ENCODE peak calls at places on chromosomes 3 and 15, in four cellular contexts. K is A172, X is Kasumi-1, H is kidney glomerular epithelial cell. J is an unnamed sample.

GRCh38 chr3:57787867-57788623 is 31.9 kb downstream of the SLMAP start:
- DNase-seq in K (peak; percentile 55), X (no peak), H (peak; percentile 72), J (no peak)

GRCh38 chr3:54891540-54891897 is 36.3 kb downstream of the LRTM1 start:
- DNase-seq in K (peak; percentile 96), X (no peak), H (peak; percentile 94), J (peak; percentile 77)

GRCh38 chr15:101482526-101483371 is 6.8 kb downstream of the PCSK6 start:
- DNase-seq in K (peak; percentile 11), X (no peak), H (no peak), J (no peak)

GRCh38 chr15:76337739-76338554 is 1.4 kb downstream of the ISL2 start:
- DNase-seq in K (no peak), X (no peak), H (no peak), J (peak; percentile 72)

GRCh38 chr15:51647128-51647562 is 24.6 kb upstream of the DMXL2 start:
- DNase-seq in K (peak; percentile 77), X (peak; percentile 98), H (peak; percentile 11), J (peak; percentile 77)

GRCh38 chr15:91919014-91919534 is 65.6 kb downstream of the SLCO3A1 start:
- DNase-seq in K (no peak), X (no peak), H (no peak), J (peak; percentile 75)

GRCh38 chr3:17386432-17386831 is 356.0 kb downstream of the TBC1D5 start:
- DNase-seq in K (no peak), X (no peak), H (no peak), J (no peak)

GRCh38 chr3:126666002-126666401 is 11.1 kb upstream of the TXNRD3 start:
- DNase-seq in K (no peak), X (no peak), H (no peak), J (no peak)

GRCh38 chr3:111761309-111761795 is 97.7 kb upstream of the PHLDB2 start:
- DNase-seq in K (peak; percentile 81), X (peak; percentile 5), H (peak; percentile 77), J (no peak)

GRCh38 chr3:177498037-177498857 is 301.0 kb upstream of the TBL1XR1 start:
- DNase-seq in K (peak; percentile 58), X (no peak), H (peak; percentile 66), J (no peak)

GRCh38 chr15:72358532-72359180 is 17.2 kb downstream of the HEXA start:
- DNase-seq in K (peak; percentile 69), X (peak; percentile 18), H (peak; percentile 47), J (no peak)

GRCh38 chr3:4309476-4310121 is 6.4 kb downstream of the SETMAR start:
- DNase-seq in K (no peak), X (peak; percentile 50), H (no peak), J (no peak)

GRCh38 chr3:120852412-120852811 is 55.6 kb upstream of the STXBP5L start:
- DNase-seq in K (no peak), X (no peak), H (no peak), J (no peak)

GRCh38 chr3:160400631-160401150 is 1.2 kb downstream of the SMC4 start:
- DNase-seq in K (no peak), X (no peak), H (no peak), J (peak; percentile 68)

GRCh38 chr3:4904801-4905695 is 74.2 kb upstream of the BHLHE40 start:
- DNase-seq in K (no peak), X (peak; percentile 5), H (no peak), J (no peak)

GRCh38 chr3:114446605-114447004 is 152.8 kb downstream of the TIGIT start:
- DNase-seq in K (peak; percentile 32), X (no peak), H (no peak), J (no peak)

GRCh38 chr3:190375250-190375649 is 12.7 kb upstream of the CLDN16 start:
- DNase-seq in K (no peak), X (peak; percentile 49), H (peak; percentile 11), J (no peak)

GRCh38 chr3:176479291-176479690 is 718.0 kb downstream of the TBL1XR1 start:
- DNase-seq in K (peak; percentile 21), X (no peak), H (no peak), J (no peak)

GRCh38 chr3:136818191-136818850 is 605 bp upstream of the SLC35G2 start:
- DNase-seq in K (peak; percentile 96), X (no peak), H (peak; percentile 78), J (no peak)

GRCh38 chr15:73997986-73998385 is 3.5 kb downstream of the PML start:
- DNase-seq in K (no peak), X (no peak), H (no peak), J (no peak)

GRCh38 chr15:57057134-57057930 is 138.9 kb downstream of the TCF12 start:
- DNase-seq in K (no peak), X (no peak), H (no peak), J (no peak)

GRCh38 chr15:32844118-32844711 is 126.4 kb downstream of the GREM1 start:
- DNase-seq in K (peak; percentile 38), X (peak; percentile 35), H (peak; percentile 39), J (no peak)

GRCh38 chr15:48674876-48675275 is 29.4 kb upstream of the FBN1 start:
- DNase-seq in K (no peak), X (no peak), H (no peak), J (no peak)

GRCh38 chr15:63023351-63023945 is 19.1 kb upstream of the TPM1 start:
- DNase-seq in K (no peak), X (no peak), H (peak; percentile 52), J (no peak)

GRCh38 chr3:7977245-7978103 is 524.1 kb upstream of the LMCD1 start:
- DNase-seq in K (peak; percentile 81), X (no peak), H (peak; percentile 58), J (no peak)

GRCh38 chr15:101499863-101500713 is 10.6 kb upstream of the PCSK6 start:
- DNase-seq in K (peak; percentile 76), X (peak; percentile 74), H (no peak), J (no peak)

GRCh38 chr3:35296533-35296932 is 342.8 kb upstream of the ARPP21 start:
- DNase-seq in K (no peak), X (no peak), H (no peak), J (no peak)

GRCh38 chr15:69951511-69952209 is 146.1 kb downstream of the TLE3 start:
- DNase-seq in K (no peak), X (no peak), H (no peak), J (no peak)

GRCh38 chr3:186691676-186692075 is 25.5 kb upstream of the KNG1 start:
- DNase-seq in K (no peak), X (no peak), H (no peak), J (no peak)

GRCh38 chr3:190044142-190044541 is 76.6 kb downstream of the P3H2 start:
- DNase-seq in K (no peak), X (no peak), H (peak; percentile 45), J (no peak)

J was measured in Right ventricle myocardium inferior.